ENCODE peak calls at places on chromosome 2, in ten cellular contexts. One of them, this sample, is unnamed.

GRCh38 chr2:25266399-25266798 is 75.3 kb downstream of the DNMT3A start:
- DNase-seq in type B pancreatic cell: no peak
- DNase-seq in activated CD4-positive, CD25-positive, alpha-beta regulatory T cell: no peak
- DNase-seq in adipocyte: no peak
- DNase-seq in fibroblast of the aortic adventitia: no peak
- DNase-seq in Caco-2: no peak
- DNase-seq in T-cell: no peak
- DNase-seq in GM06990: no peak
- DNase-seq in colonic mucosa: no peak
- DNase-seq in NCI-H460: no peak
- DNase-seq in this sample: no peak

GRCh38 chr2:218027426-218028188 is 24.8 kb upstream of the TNS1 start:
- DNase-seq in GM06990: no peak
- DNase-seq in Caco-2: peak
- DNase-seq in adipocyte: no peak
- DNase-seq in colonic mucosa: no peak
- DNase-seq in activated CD4-positive, CD25-positive, alpha-beta regulatory T cell: no peak
- DNase-seq in T-cell: no peak
- DNase-seq in NCI-H460: no peak
- DNase-seq in type B pancreatic cell: peak
- DNase-seq in fibroblast of the aortic adventitia: no peak
- DNase-seq in this sample: peak

GRCh38 chr2:233074106-233074505 is 14.0 kb downstream of the INPP5D start:
- DNase-seq in fibroblast of the aortic adventitia: no peak
- DNase-seq in GM06990: no peak
- DNase-seq in activated CD4-positive, CD25-positive, alpha-beta regulatory T cell: no peak
- DNase-seq in T-cell: no peak
- DNase-seq in adipocyte: no peak
- DNase-seq in NCI-H460: no peak
- DNase-seq in colonic mucosa: no peak
- DNase-seq in Caco-2: no peak
- DNase-seq in type B pancreatic cell: no peak
- DNase-seq in this sample: no peak

GRCh38 chr2:97713296-97714083 is at the start of gene ZAP70:
- DNase-seq in T-cell: peak
- DNase-seq in activated CD4-positive, CD25-positive, alpha-beta regulatory T cell: no peak
- DNase-seq in type B pancreatic cell: no peak
- DNase-seq in Caco-2: peak
- DNase-seq in adipocyte: no peak
- DNase-seq in NCI-H460: no peak
- DNase-seq in fibroblast of the aortic adventitia: no peak
- DNase-seq in GM06990: no peak
- DNase-seq in colonic mucosa: no peak
- DNase-seq in this sample: no peak

GRCh38 chr2:199704358-199705238 is 146.4 kb downstream of the FTCDNL1 start:
- DNase-seq in fibroblast of the aortic adventitia: peak
- DNase-seq in type B pancreatic cell: no peak
- DNase-seq in NCI-H460: peak
- DNase-seq in Caco-2: peak
- DNase-seq in T-cell: no peak
- DNase-seq in adipocyte: peak
- DNase-seq in activated CD4-positive, CD25-positive, alpha-beta regulatory T cell: no peak
- DNase-seq in GM06990: no peak
- DNase-seq in colonic mucosa: peak
- DNase-seq in this sample: peak

GRCh38 chr2:238929242-238930081 is 81.6 kb downstream of the TWIST2 start:
- DNase-seq in GM06990: no peak
- DNase-seq in activated CD4-positive, CD25-positive, alpha-beta regulatory T cell: no peak
- DNase-seq in adipocyte: no peak
- DNase-seq in type B pancreatic cell: peak
- DNase-seq in colonic mucosa: peak
- DNase-seq in fibroblast of the aortic adventitia: peak
- DNase-seq in NCI-H460: no peak
- DNase-seq in Caco-2: no peak
- DNase-seq in T-cell: no peak
- DNase-seq in this sample: peak

GRCh38 chr2:40395169-40396023 is 56.5 kb downstream of the SLC8A1 start:
- DNase-seq in activated CD4-positive, CD25-positive, alpha-beta regulatory T cell: no peak
- DNase-seq in Caco-2: no peak
- DNase-seq in fibroblast of the aortic adventitia: peak
- DNase-seq in GM06990: no peak
- DNase-seq in colonic mucosa: no peak
- DNase-seq in NCI-H460: no peak
- DNase-seq in T-cell: no peak
- DNase-seq in type B pancreatic cell: no peak
- DNase-seq in adipocyte: peak
- DNase-seq in this sample: no peak

GRCh38 chr2:206086683-206087350 is 843 bp upstream of the INO80D start:
- DNase-seq in type B pancreatic cell: no peak
- DNase-seq in fibroblast of the aortic adventitia: peak
- DNase-seq in adipocyte: peak
- DNase-seq in NCI-H460: no peak
- DNase-seq in GM06990: peak
- DNase-seq in activated CD4-positive, CD25-positive, alpha-beta regulatory T cell: no peak
- DNase-seq in Caco-2: no peak
- DNase-seq in T-cell: no peak
- DNase-seq in colonic mucosa: no peak
- DNase-seq in this sample: no peak

GRCh38 chr2:240818543-240819403 is 1.2 kb downstream of the KIF1A start:
- DNase-seq in colonic mucosa: no peak
- DNase-seq in Caco-2: no peak
- DNase-seq in adipocyte: no peak
- DNase-seq in type B pancreatic cell: peak
- DNase-seq in NCI-H460: no peak
- DNase-seq in fibroblast of the aortic adventitia: no peak
- DNase-seq in GM06990: no peak
- DNase-seq in activated CD4-positive, CD25-positive, alpha-beta regulatory T cell: no peak
- DNase-seq in T-cell: no peak
- DNase-seq in this sample: no peak

GRCh38 chr2:208501217-208501616 is 94.6 kb downstream of the PTH2R start:
- DNase-seq in NCI-H460: no peak
- DNase-seq in T-cell: no peak
- DNase-seq in GM06990: no peak
- DNase-seq in type B pancreatic cell: no peak
- DNase-seq in activated CD4-positive, CD25-positive, alpha-beta regulatory T cell: no peak
- DNase-seq in fibroblast of the aortic adventitia: no peak
- DNase-seq in adipocyte: no peak
- DNase-seq in Caco-2: peak
- DNase-seq in colonic mucosa: peak
- DNase-seq in this sample: no peak

GRCh38 chr2:40244251-40245010 is 207.5 kb downstream of the SLC8A1 start:
- DNase-seq in activated CD4-positive, CD25-positive, alpha-beta regulatory T cell: no peak
- DNase-seq in adipocyte: peak
- DNase-seq in type B pancreatic cell: no peak
- DNase-seq in T-cell: no peak
- DNase-seq in GM06990: no peak
- DNase-seq in fibroblast of the aortic adventitia: peak
- DNase-seq in colonic mucosa: peak
- DNase-seq in Caco-2: peak
- DNase-seq in NCI-H460: peak
- DNase-seq in this sample: peak

GRCh38 chr2:140502951-140503630 is 1627.7 kb downstream of the LRP1B start:
- DNase-seq in type B pancreatic cell: no peak
- DNase-seq in fibroblast of the aortic adventitia: peak
- DNase-seq in activated CD4-positive, CD25-positive, alpha-beta regulatory T cell: no peak
- DNase-seq in NCI-H460: peak
- DNase-seq in colonic mucosa: no peak
- DNase-seq in Caco-2: no peak
- DNase-seq in T-cell: no peak
- DNase-seq in adipocyte: peak
- DNase-seq in GM06990: no peak
- DNase-seq in this sample: peak

GRCh38 chr2:27956895-27957294 is 66.4 kb downstream of the BABAM2 start:
- DNase-seq in NCI-H460: no peak
- DNase-seq in Caco-2: no peak
- DNase-seq in adipocyte: peak
- DNase-seq in T-cell: no peak
- DNase-seq in activated CD4-positive, CD25-positive, alpha-beta regulatory T cell: no peak
- DNase-seq in fibroblast of the aortic adventitia: peak
- DNase-seq in type B pancreatic cell: no peak
- DNase-seq in colonic mucosa: no peak
- DNase-seq in GM06990: no peak
- DNase-seq in this sample: peak

This sample was measured in GM03348.